ENCODE peak calls at places on chromosomes 12 and 14, in seven cellular contexts. D is globus pallidus; F is GF-D8; L is SJSA1; E is activated T-cell treated with anti-CD3 and anti-CD28 coated beads for 24 hours; Z is activated CD8-positive, alpha-beta T cell treated with anti-CD3 and anti-CD28 coated beads for 36 hours; O is NCI-H446. M is an unnamed sample.

GRCh38 chr12:110776410-110776809 is 33.7 kb upstream of the PPP1CC start:
- DNase-seq in O (no peak), L (no peak), D (no peak), F (no peak), Z (peak; percentile 86), E (peak; percentile 66), M (no peak)

GRCh38 chr14:47555333-47555732 is 120.1 kb downstream of the MDGA2 start:
- DNase-seq in Z (no peak), D (no peak), F (no peak), O (no peak), L (no peak), E (no peak), M (no peak)

GRCh38 chr12:109594566-109595317 is 21.1 kb downstream of the MVK start:
- DNase-seq in Z (no peak), L (no peak), F (no peak), E (no peak), D (no peak), O (no peak), M (no peak)

GRCh38 chr14:95119336-95119735 is 38.0 kb downstream of the DICER1 start:
- DNase-seq in Z (no peak), E (no peak), O (no peak), L (no peak), F (no peak), D (peak; percentile 96), M (no peak)

GRCh38 chr14:66099451-66099850 is 386.7 kb upstream of the CCDC196 start:
- DNase-seq in Z (no peak), E (no peak), F (no peak), D (no peak), O (peak; percentile 47), L (peak; percentile 27), M (peak; percentile 35)

GRCh38 chr12:116735951-116736599 is 1.8 kb downstream of the SPRING1 start:
- DNase-seq in F (no peak), D (no peak), O (no peak), Z (no peak), E (no peak), L (no peak), M (no peak)

GRCh38 chr12:65900912-65901672 is 76.8 kb downstream of the HMGA2 start:
- DNase-seq in E (no peak), O (no peak), L (no peak), Z (no peak), D (no peak), F (no peak), M (no peak)

GRCh38 chr14:89858084-89858483 is 96.4 kb downstream of the EFCAB11 start:
- DNase-seq in O (no peak), E (no peak), D (no peak), Z (no peak), F (no peak), L (no peak), M (no peak)

GRCh38 chr12:131810672-131811071 is 17.5 kb upstream of the MMP17 start:
- DNase-seq in D (no peak), O (no peak), Z (no peak), F (no peak), E (no peak), L (no peak), M (no peak)

GRCh38 chr12:109131522-109132050 is 15.2 kb downstream of the ACACB start:
- DNase-seq in L (no peak), Z (no peak), E (no peak), O (no peak), F (no peak), D (no peak), M (no peak)

GRCh38 chr14:104681689-104682074 is 7.7 kb upstream of the INF2 start:
- DNase-seq in L (peak; percentile 88), Z (no peak), E (no peak), D (peak; percentile 88), O (no peak), F (no peak), M (no peak)

GRCh38 chr14:68188174-68188573 is 368.6 kb downstream of the RAD51B start:
- DNase-seq in O (no peak), F (no peak), D (no peak), Z (no peak), L (no peak), E (no peak), M (no peak)

GRCh38 chr14:52023518-52023917 is 34.2 kb downstream of the RTRAF start:
- DNase-seq in F (no peak), D (no peak), L (no peak), O (peak; percentile 39), E (no peak), Z (no peak), M (no peak)

GRCh38 chr14:72611506-72611905 is 282.4 kb downstream of the DPF3 start:
- DNase-seq in D (no peak), F (no peak), O (no peak), Z (no peak), E (no peak), L (peak; percentile 19), M (no peak)

GRCh38 chr12:110686294-110686903 is 2.5 kb downstream of the HVCN1 start:
- DNase-seq in E (no peak), Z (no peak), F (no peak), O (no peak), L (no peak), D (no peak), M (no peak)

GRCh38 chr12:69623970-69624369 is 13.3 kb upstream of the LRRC10 start:
- DNase-seq in L (no peak), F (no peak), Z (no peak), E (no peak), D (no peak), O (no peak), M (no peak)

GRCh38 chr14:104171029-104171697 is 32.8 kb downstream of the KIF26A start:
- DNase-seq in L (no peak), O (no peak), Z (no peak), E (no peak), D (no peak), F (no peak), M (no peak)

GRCh38 chr12:122837306-122838265 is 2.3 kb downstream of the HIP1R start:
- DNase-seq in Z (no peak), F (no peak), E (no peak), L (no peak), O (no peak), D (no peak), M (no peak)

M was measured in DMS 273 treated with DMSO at 0.1 percent for 48 hours.